ENCODE peak calls at places on chromosomes 7 and 10, in six cellular contexts. L is HCT116, E is adrenal gland, C is prostate gland, J is heart left ventricle, V is testis. S is an unnamed sample.

GRCh38 chr7:40380111-40380510 is 245.3 kb downstream of the SUGCT start:
- DNase-seq in L (no peak), E (no peak), C (no peak), J (no peak), V (no peak), S (no peak)

GRCh38 chr10:75399461-75400162 is 2.0 kb downstream of the ZNF503 start:
- DNase-seq in L (no peak), E (peak; percentile 89), C (peak; percentile 86), J (peak; percentile 92), V (peak; percentile 88), S (peak; percentile 88)

GRCh38 chr7:21767300-21767900 is 178.3 kb downstream of the CDCA7L start:
- DNase-seq in L (peak; percentile 91), E (peak; percentile 37), C (peak; percentile 56), J (no peak), V (peak; percentile 74), S (no peak)

GRCh38 chr7:36021917-36022550 is 131.0 kb upstream of the EEPD1 start:
- DNase-seq in L (no peak), E (peak; percentile 23), C (no peak), J (no peak), V (peak; percentile 54), S (no peak)

GRCh38 chr7:98014830-98015229 is 24.8 kb upstream of the OCM2 start:
- DNase-seq in L (no peak), E (no peak), C (no peak), J (no peak), V (no peak), S (no peak)

GRCh38 chr10:44745920-44746319 is 165.2 kb upstream of the TMEM72 start:
- DNase-seq in L (no peak), E (no peak), C (no peak), J (no peak), V (no peak), S (no peak)

GRCh38 chr10:89114846-89115625 is 92.1 kb downstream of the CH25H start:
- DNase-seq in L (no peak), E (no peak), C (no peak), J (no peak), V (no peak), S (no peak)

GRCh38 chr7:22442187-22442886 is 57.7 kb downstream of the STEAP1B start:
- DNase-seq in L (no peak), E (no peak), C (no peak), J (no peak), V (no peak), S (no peak)

GRCh38 chr10:93757766-93758509 is at the start of gene LGI1:
- DNase-seq in L (no peak), E (no peak), C (no peak), J (no peak), V (no peak), S (no peak)

GRCh38 chr7:81462672-81463071 is 307.2 kb downstream of the HGF start:
- DNase-seq in L (no peak), E (no peak), C (no peak), J (no peak), V (no peak), S (no peak)

GRCh38 chr7:53596230-53596629 is 560.8 kb downstream of the POM121L12 start:
- DNase-seq in L (no peak), E (peak; percentile 76), C (no peak), J (no peak), V (no peak), S (no peak)
- H3K27ac ChIP-seq in L (no peak overlapping the region), E (no peak overlapping the region), C (no peak overlapping the region), J (no peak overlapping the region), V (no peak overlapping the region), S (no peak overlapping the region)

DNA sequence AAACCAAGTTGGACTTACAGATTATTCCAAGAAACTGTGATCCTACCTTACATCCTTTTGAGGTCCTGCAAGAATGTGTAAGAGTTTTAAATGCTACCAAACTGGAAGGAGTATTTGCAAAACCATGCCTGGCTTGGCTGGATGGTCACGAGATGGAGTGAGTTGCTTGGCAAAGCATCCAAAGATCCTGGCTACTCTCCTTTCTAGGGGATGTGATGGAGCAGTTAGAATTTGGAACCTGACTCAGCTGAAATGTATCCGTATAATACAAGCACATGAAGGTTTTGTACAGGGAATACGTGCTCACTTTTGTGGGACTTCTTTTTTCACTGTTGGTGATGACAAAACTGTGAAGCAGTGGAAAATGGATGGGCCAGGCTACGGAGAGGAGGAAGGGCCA is 13.3 kb upstream of the SYPL1 start:
- DNase-seq in L (no peak), E (no peak), C (no peak), J (no peak), V (no peak), S (no peak)
- H3K4me3 ChIP-seq in L (no peak overlapping the region), E (no peak overlapping the region), C (no peak overlapping the region), J (no peak overlapping the region), V (no peak overlapping the region), S (no peak overlapping the region)

DNA sequence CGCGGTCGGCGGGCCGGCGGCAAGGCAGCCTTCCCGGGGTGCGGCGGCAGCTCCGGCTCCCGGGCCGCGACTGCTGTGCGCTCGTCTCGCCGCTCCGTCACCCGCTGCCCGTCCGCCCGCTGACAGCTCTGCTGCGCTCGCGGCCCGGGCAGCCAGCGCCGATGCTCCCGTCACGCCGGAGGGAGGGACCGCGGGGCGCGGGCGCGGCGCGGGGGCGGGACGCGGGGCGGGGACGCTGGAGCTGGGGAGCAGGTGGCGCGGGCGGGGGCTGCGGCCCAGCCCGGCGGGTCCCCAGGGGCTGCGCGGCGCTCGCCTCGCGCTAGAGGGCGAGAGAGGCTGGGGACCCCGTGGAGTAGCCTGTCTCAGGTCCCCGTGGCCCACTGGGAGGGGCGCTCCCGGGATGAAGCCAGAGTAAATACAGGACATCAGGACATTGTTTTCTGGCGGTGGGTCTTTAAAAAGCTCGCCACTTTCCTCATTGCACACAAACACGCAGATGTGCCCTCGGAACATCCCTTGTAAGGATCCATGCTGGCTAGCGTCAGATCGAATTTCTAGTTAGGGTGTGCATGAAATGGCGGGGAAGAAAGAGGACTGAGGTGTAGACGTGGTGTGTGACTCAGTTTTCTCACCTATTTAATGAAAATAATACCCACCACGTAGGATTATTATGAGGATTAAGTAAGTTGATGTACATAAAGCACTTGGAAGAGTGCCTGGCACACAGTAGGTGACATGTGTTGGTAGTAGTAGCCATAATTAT is at the start of gene ELAPOR2:
- DNase-seq in L (peak; percentile 36), E (peak; percentile 64), C (peak; percentile 47), J (peak; percentile 86), V (peak; percentile 73), S (peak; percentile 90)
- TF ChIP-seq POLR2A in L (peak; percentile 40), E (peak; percentile 67), C (peak; percentile 21), J (no peak), V (no peak), S (no peak)

GRCh38 chr7:3431306-3431705 is 130.3 kb downstream of the SDK1 start:
- DNase-seq in L (no peak), E (no peak), C (no peak), J (no peak), V (no peak), S (no peak)
- H3K27ac ChIP-seq in L (no peak overlapping the region), E (no peak overlapping the region), C (no peak overlapping the region), J (no peak overlapping the region), V (no peak overlapping the region), S (no peak overlapping the region)

DNA sequence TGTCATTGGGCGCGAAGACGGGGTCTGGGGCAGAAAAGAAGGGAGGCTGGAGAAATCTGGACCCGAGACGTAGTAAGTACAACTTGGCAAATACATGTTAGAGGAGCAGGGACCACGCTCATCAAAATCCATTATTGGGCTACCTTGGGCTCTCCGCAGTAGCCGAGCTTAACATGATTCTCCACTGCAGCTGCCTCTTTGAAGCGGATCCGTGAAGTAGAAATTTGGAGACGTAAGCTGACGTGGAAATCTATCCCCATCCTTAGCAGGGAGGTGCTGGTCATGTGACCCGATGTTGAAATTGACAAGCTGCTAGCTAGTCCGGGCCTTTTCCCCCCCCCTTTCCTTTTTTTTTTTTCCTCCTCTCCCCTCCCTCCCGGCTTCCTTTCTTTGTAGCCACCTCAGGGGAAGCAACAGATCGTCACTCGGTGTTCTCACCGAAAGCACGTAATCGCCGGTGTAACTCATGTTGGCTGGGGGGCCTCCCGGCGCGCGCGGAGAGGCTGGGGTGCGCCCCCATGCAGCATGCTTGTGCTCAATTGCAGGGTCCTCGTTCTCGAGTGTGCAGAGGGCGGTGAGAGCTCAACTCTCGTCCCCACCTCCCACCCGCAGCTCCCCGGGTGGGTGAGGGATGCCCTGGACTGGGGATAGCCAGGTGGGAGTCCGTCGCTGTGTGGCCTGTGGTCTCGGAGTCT is at the start of gene HOXA11:
- DNase-seq in L (no peak), E (peak; percentile 17), C (peak; percentile 96), J (peak; percentile 55), V (peak; percentile 13), S (no peak)
- H3K4me3 ChIP-seq in L (peak within 1 kb of the TSS; percentile 85), E (no peak within 1 kb of the TSS), C (peak within 1 kb of the TSS; percentile 90), J (peak within 1 kb of the TSS; percentile 19), V (no peak within 1 kb of the TSS), S (peak within 1 kb of the TSS; percentile 20)

DNA sequence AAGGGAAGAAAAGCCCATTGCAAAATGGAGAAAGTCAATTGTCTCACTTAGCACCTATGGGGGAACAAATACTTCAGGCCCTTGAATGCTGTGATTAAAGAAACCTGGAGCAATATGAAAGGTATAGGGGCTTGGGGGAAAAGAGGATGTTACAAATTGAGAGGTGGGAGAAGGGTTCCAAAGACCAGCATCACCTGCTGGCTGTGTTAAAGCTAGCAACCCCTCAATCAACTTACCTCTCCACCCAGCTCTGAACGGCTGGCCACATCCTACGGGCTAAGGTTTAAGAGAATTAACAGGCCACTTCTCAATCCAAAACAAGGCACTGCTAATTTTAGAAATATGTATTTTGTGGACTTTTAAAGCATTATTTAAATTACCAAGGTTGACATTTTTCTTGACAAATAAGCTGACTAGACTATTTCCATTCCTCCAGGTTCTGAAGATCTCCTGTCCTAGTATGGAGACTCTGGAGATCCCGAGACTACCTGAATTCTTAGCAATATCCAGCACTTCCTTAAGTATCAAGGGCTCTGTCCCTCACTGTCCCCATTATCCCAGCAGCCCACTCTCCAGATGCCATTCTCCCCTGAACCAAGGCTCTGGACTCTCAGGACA is 976 bp upstream of the H2BK1 start:
- DNase-seq in L (no peak), E (no peak), C (no peak), J (no peak), V (no peak), S (no peak)
- TF ChIP-seq POLR2A in L (no peak), E (no peak), C (no peak), J (no peak), V (no peak), S (no peak)

GRCh38 chr10:69348824-69349541 is 67.7 kb downstream of the TACR2 start:
- DNase-seq in L (no peak), E (peak; percentile 30), C (no peak), J (no peak), V (no peak), S (no peak)

GRCh38 chr10:69352569-69353264 is 64.0 kb downstream of the TACR2 start:
- DNase-seq in L (no peak), E (no peak), C (no peak), J (peak; percentile 1), V (no peak), S (no peak)

GRCh38 chr10:69351589-69351988 is 65.1 kb downstream of the TACR2 start:
- DNase-seq in L (no peak), E (no peak), C (no peak), J (no peak), V (no peak), S (no peak)

GRCh38 chr10:69346776-69347175 is 68.5 kb downstream of the HK1 start:
- DNase-seq in L (no peak), E (no peak), C (no peak), J (no peak), V (no peak), S (no peak)

GRCh38 chr10:69349542-69349888 is 67.2 kb downstream of the TACR2 start:
- DNase-seq in L (no peak), E (no peak), C (no peak), J (no peak), V (no peak), S (no peak)
- H3K27ac ChIP-seq in L (no peak overlapping the region), E (peak overlapping the region; percentile 53), C (no peak overlapping the region), J (no peak overlapping the region), V (no peak overlapping the region), S (peak overlapping the region; percentile 67)

S was measured in Peyer's patch.